ENCODE peak calls at places on chromosomes 5 and 9, in ten cellular contexts. N is K562, T is thyroid gland, Z is stomach, H is ovary, F is GM12878, Q is GM12892, P is spleen, O is breast epithelium, E is A549. I is an unnamed sample.

GRCh38 chr9:112112941-112113399 is 62.1 kb downstream of the SUSD1 start:
- DNase-seq in N (no peak), T (peak; percentile 50), Z (peak; percentile 53), H (no peak), F (no peak), Q (no peak), P (no peak), O (no peak), E (peak; percentile 71), I (peak; percentile 33)

GRCh38 chr5:103013933-103014552 is 105.9 kb downstream of the GIN1 start:
- DNase-seq in N (no peak), T (no peak), Z (no peak), H (no peak), F (no peak), Q (no peak), P (no peak), O (no peak), E (no peak), I (no peak)

GRCh38 chr5:93430139-93430538 is 150.9 kb downstream of the NR2F1-AS1 start:
- DNase-seq in N (no peak), T (no peak), Z (no peak), H (no peak), F (no peak), Q (no peak), P (no peak), O (no peak), E (no peak), I (no peak)

GRCh38 chr5:149365418-149365817 is 7.6 kb downstream of the PCYOX1L start:
- DNase-seq in N (peak; percentile 66), T (no peak), Z (no peak), H (no peak), F (no peak), Q (no peak), P (no peak), O (no peak), E (no peak), I (no peak)

GRCh38 chr5:103895738-103896137 is 333.1 kb upstream of the NUDT12 start:
- DNase-seq in N (no peak), T (no peak), Z (no peak), H (no peak), F (no peak), Q (no peak), P (no peak), O (no peak), E (no peak), I (no peak)

GRCh38 chr5:78819166-78819565 is 165.9 kb downstream of the ARSB start:
- DNase-seq in N (no peak), T (no peak), Z (no peak), H (no peak), F (no peak), Q (no peak), P (no peak), O (no peak), E (no peak), I (no peak)

GRCh38 chr5:165722401-165722800 is 2217.0 kb downstream of the MAT2B start:
- DNase-seq in N (no peak), T (no peak), Z (no peak), H (no peak), F (no peak), Q (no peak), P (no peak), O (no peak), E (no peak), I (no peak)

GRCh38 chr5:119420173-119420572 is 32.1 kb upstream of the HSD17B4 start:
- DNase-seq in N (no peak), T (no peak), Z (peak; percentile 59), H (no peak), F (no peak), Q (no peak), P (no peak), O (peak; percentile 66), E (no peak), I (no peak)

GRCh38 chr9:38062106-38062497 is 6.9 kb downstream of the SHB start:
- DNase-seq in N (no peak), T (no peak), Z (no peak), H (no peak), F (no peak), Q (no peak), P (no peak), O (no peak), E (no peak), I (no peak)

GRCh38 chr5:114360816-114361723 is 800 bp upstream of the KCNN2 start:
- DNase-seq in N (no peak), T (no peak), Z (no peak), H (peak; percentile 42), F (no peak), Q (peak; percentile 35), P (peak; percentile 74), O (no peak), E (peak; percentile 2), I (no peak)

GRCh38 chr5:164627051-164627450 is 1121.6 kb downstream of the MAT2B start:
- DNase-seq in N (no peak), T (no peak), Z (no peak), H (no peak), F (no peak), Q (no peak), P (no peak), O (no peak), E (no peak), I (no peak)

GRCh38 chr5:65076251-65076869 is 307.6 kb downstream of the CWC27 start:
- DNase-seq in N (peak; percentile 89), T (peak; percentile 13), Z (no peak), H (peak; percentile 38), F (no peak), Q (no peak), P (no peak), O (no peak), E (peak; percentile 52), I (peak; percentile 19)

GRCh38 chr5:147893820-147894219 is 12.5 kb downstream of the C5orf46 start:
- DNase-seq in N (no peak), T (no peak), Z (no peak), H (no peak), F (no peak), Q (no peak), P (no peak), O (no peak), E (no peak), I (no peak)

GRCh38 chr9:124950050-124950718 is 9.3 kb upstream of the GOLGA1 start:
- DNase-seq in N (no peak), T (no peak), Z (no peak), H (no peak), F (no peak), Q (no peak), P (no peak), O (no peak), E (no peak), I (no peak)

GRCh38 chr5:175845229-175845628 is 26.1 kb upstream of the CPLX2 start:
- DNase-seq in N (no peak), T (no peak), Z (no peak), H (no peak), F (no peak), Q (no peak), P (no peak), O (no peak), E (no peak), I (no peak)

GRCh38 chr5:179328291-179328690 is 17.0 kb downstream of the ADAMTS2 start:
- DNase-seq in N (no peak), T (no peak), Z (no peak), H (peak; percentile 28), F (no peak), Q (no peak), P (peak; percentile 43), O (no peak), E (no peak), I (no peak)

GRCh38 chr9:108534741-108535140 is 321.0 kb downstream of the ACTL7B start:
- DNase-seq in N (no peak), T (no peak), Z (no peak), H (no peak), F (no peak), Q (no peak), P (no peak), O (no peak), E (no peak), I (peak; percentile 85)

GRCh38 chr5:40165789-40166728 is 513.7 kb upstream of the PTGER4 start:
- DNase-seq in N (no peak), T (no peak), Z (no peak), H (no peak), F (no peak), Q (no peak), P (no peak), O (no peak), E (peak; percentile 15), I (no peak)

GRCh38 chr5:128546658-128547281 is 8.7 kb upstream of the FBN2 start:
- DNase-seq in N (no peak), T (no peak), Z (no peak), H (no peak), F (no peak), Q (no peak), P (no peak), O (no peak), E (no peak), I (no peak)

DNA sequence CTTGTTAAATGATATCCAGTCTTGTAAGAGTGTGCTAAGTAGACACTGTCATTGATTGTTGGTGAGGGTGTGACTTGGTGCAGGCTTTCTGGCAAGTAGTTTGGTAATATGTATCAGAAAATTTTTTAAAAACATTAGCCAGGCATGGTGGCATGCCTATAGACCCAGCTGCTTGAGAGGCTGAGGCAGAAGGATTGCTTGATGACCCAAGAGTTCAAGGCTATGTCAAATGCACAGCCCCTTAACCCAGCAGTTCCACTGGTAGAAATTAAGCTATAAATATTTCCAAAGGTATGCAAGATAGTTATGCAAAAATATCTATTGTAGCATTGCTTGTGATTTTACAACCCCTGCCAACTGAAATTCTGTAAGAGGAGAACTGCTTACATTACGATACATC is 24.2 kb downstream of the ZBTB43 start:
- DNase-seq in N (no peak), T (no peak), Z (no peak), H (no peak), F (no peak), Q (no peak), P (no peak), O (no peak), E (no peak), I (no peak)
- TF ChIP-seq POLR2A in N (no peak), T (no peak), Z (no peak), H (no peak), F (no peak), Q (no peak), P (no peak), O (no peak), E (no peak), I (no peak)

GRCh38 chr9:122940603-122941559 is at the start of gene RABGAP1:
- DNase-seq in N (peak; percentile 99), T (peak; percentile 100), Z (peak; percentile 100), H (peak; percentile 99), F (peak; percentile 94), Q (peak; percentile 93), P (peak; percentile 100), O (peak; percentile 99), E (peak; percentile 98), I (peak; percentile 99)
- TF ChIP-seq POLR2A in N (peak; percentile 79), T (peak; percentile 86), Z (no peak), H (peak; percentile 74), F (peak; percentile 93), Q (peak; percentile 85), P (no peak), O (peak; percentile 72), E (peak; percentile 61), I (peak; percentile 81)

GRCh38 chr9:136361047-136361756 is 2.3 kb downstream of the DNLZ start:
- DNase-seq in N (no peak), T (no peak), Z (no peak), H (no peak), F (no peak), Q (no peak), P (no peak), O (no peak), E (no peak), I (no peak)
- TF ChIP-seq POLR2A in N (no peak), T (no peak), Z (no peak), H (no peak), F (no peak), Q (no peak), P (no peak), O (no peak), E (no peak), I (no peak)

GRCh38 chr9:95508968-95509850 is 7.6 kb downstream of the PTCH1 start:
- DNase-seq in N (peak; percentile 77), T (peak; percentile 90), Z (peak; percentile 81), H (peak; percentile 91), F (peak; percentile 56), Q (peak; percentile 48), P (peak; percentile 88), O (peak; percentile 67), E (peak; percentile 91), I (peak; percentile 89)
- TF ChIP-seq POLR2A in N (no peak), T (peak; percentile 55), Z (no peak), H (no peak), F (no peak), Q (no peak), P (no peak), O (no peak), E (no peak), I (no peak)